ENCODE peak calls at places on chromosomes 11 and 22, in nine cellular contexts. V is NCI-H1105 treated with DMSO at 0.1 percent for 48 hours, P is uterus, I is neuronal stem cell, C is Right ventricle myocardium superior, D is H7, T is posterior vena cava, F is HT1080, R is heart left ventricle. O is an unnamed sample.
A peak's percentile ranks its signal among the peaks of the same experiment; 100 is the strongest.

GRCh38 chr11:77259681-77260080 is 41.8 kb downstream of the GDPD4 start:
- DNase-seq in R (no peak), F (no peak), P (no peak), D (no peak), V (no peak), T (no peak), C (no peak), I (no peak), O (no peak)

GRCh38 chr11:57597971-57598830 is 716 bp downstream of the SERPING1 start:
- DNase-seq in R (peak; percentile 90), T (peak; percentile 94), P (peak; percentile 91), F (no peak), V (no peak), D (peak; percentile 98), C (peak; percentile 90), I (peak; percentile 97), O (peak; percentile 83)

GRCh38 chr22:22927196-22927887 is 39.7 kb downstream of the IGLL5 start:
- DNase-seq in P (no peak), R (no peak), D (peak; percentile 28), I (no peak), F (no peak), T (no peak), V (no peak), C (no peak), O (no peak)

GRCh38 chr11:124441519-124441918 is 4.0 kb downstream of the OR8B8 start:
- DNase-seq in T (no peak), F (no peak), D (no peak), I (no peak), P (no peak), C (no peak), R (no peak), V (no peak), O (no peak)

GRCh38 chr11:132744771-132745170 is 787.5 kb downstream of the OPCML start:
- DNase-seq in F (peak; percentile 58), T (no peak), C (no peak), I (no peak), V (no peak), D (no peak), R (no peak), P (no peak), O (no peak)

GRCh38 chr11:60987577-60988277 is 16.2 kb downstream of the CD6 start:
- DNase-seq in I (no peak), D (no peak), T (no peak), R (no peak), F (no peak), V (no peak), P (peak; percentile 3), C (no peak), O (no peak)

GRCh38 chr11:6127881-6128280 is 20.4 kb downstream of the OR56B4 start:
- DNase-seq in C (no peak), P (no peak), D (no peak), V (no peak), I (no peak), T (no peak), R (no peak), F (peak; percentile 21), O (no peak)

GRCh38 chr22:17194213-17194612 is 25.0 kb downstream of the ADA2 start:
- DNase-seq in C (no peak), P (no peak), V (no peak), T (no peak), F (no peak), I (no peak), R (no peak), D (peak; percentile 69), O (no peak)

GRCh38 chr11:105181521-105181920 is 42.0 kb upstream of the CARD18 start:
- DNase-seq in C (no peak), F (no peak), R (no peak), P (no peak), I (no peak), T (no peak), V (no peak), D (no peak), O (no peak)

GRCh38 chr11:14894657-14895598 is 2.9 kb upstream of the CYP2R1 start:
- DNase-seq in P (no peak), I (no peak), D (no peak), C (peak; percentile 68), V (no peak), T (peak; percentile 81), R (peak; percentile 59), F (no peak), O (peak; percentile 46)